ENCODE peak calls at places on chromosomes 2 and 18, in four cellular contexts. H is K562, I is GM12891, W is GM12878. R is an unnamed sample.
A peak's percentile ranks its signal among the peaks of the same experiment; 100 is the strongest.

GRCh38 chr2:57022496-57022895 is 838.7 kb downstream of the CCDC85A start:
- DNase-seq in H (no peak), I (no peak), W (no peak), R (no peak)

GRCh38 chr2:170739048-170739447 is 23.9 kb downstream of the SP5 start:
- DNase-seq in H (no peak), I (no peak), W (no peak), R (no peak)

GRCh38 chr2:240961878-240962277 is 36.5 kb upstream of the SNED1 start:
- DNase-seq in H (no peak), I (no peak), W (no peak), R (no peak)

GRCh38 chr2:19819097-19820065 is 82.4 kb downstream of the TTC32 start:
- DNase-seq in H (no peak), I (no peak), W (no peak), R (no peak)

GRCh38 chr2:231278868-231279267 is 80.4 kb downstream of the ARMC9 start:
- DNase-seq in H (no peak), I (no peak), W (no peak), R (no peak)

GRCh38 chr2:182302174-182302573 is 124.7 kb downstream of the PDE1A start:
- DNase-seq in H (no peak), I (no peak), W (no peak), R (no peak)

GRCh38 chr2:145423809-145424208 is 903.9 kb upstream of the ZEB2 start:
- DNase-seq in H (no peak), I (no peak), W (no peak), R (no peak)

GRCh38 chr2:217049376-217049775 is 189.5 kb upstream of the TNP1 start:
- DNase-seq in H (no peak), I (no peak), W (no peak), R (no peak)

GRCh38 chr2:216635171-216635570 is 2.0 kb downstream of the IGFBP2 start:
- DNase-seq in H (no peak), I (no peak), W (no peak), R (no peak)

GRCh38 chr2:38315707-38316333 is 61.3 kb downstream of the ATL2 start:
- DNase-seq in H (peak; percentile 34), I (peak; percentile 15), W (peak; percentile 11), R (peak; percentile 18)

GRCh38 chr2:121999273-121999672 is 243.8 kb downstream of the TSN start:
- DNase-seq in H (peak; percentile 23), I (no peak), W (no peak), R (no peak)

GRCh38 chr2:9288681-9289338 is 82.2 kb downstream of the ASAP2 start:
- DNase-seq in H (no peak), I (no peak), W (no peak), R (no peak)

GRCh38 chr2:44954902-44955592 is 13.5 kb downstream of the SIX3 start:
- DNase-seq in H (no peak), I (no peak), W (no peak), R (no peak)

GRCh38 chr2:72895759-72896281 is 8.6 kb downstream of the SPR start:
- DNase-seq in H (no peak), I (no peak), W (no peak), R (no peak)

GRCh38 chr2:68784849-68785248 is 50.2 kb downstream of the ARHGAP25 start:
- DNase-seq in H (no peak), I (no peak), W (no peak), R (no peak)

GRCh38 chr2:56170536-56170935 is 13.3 kb upstream of the CCDC85A start:
- DNase-seq in H (no peak), I (no peak), W (no peak), R (no peak)

GRCh38 chr2:137173514-137173913 is 408.2 kb downstream of the THSD7B start:
- DNase-seq in H (no peak), I (no peak), W (peak; percentile 58), R (no peak)

GRCh38 chr2:8998418-8998817 is 5.1 kb downstream of the MBOAT2 start:
- DNase-seq in H (peak; percentile 71), I (no peak), W (no peak), R (no peak)

GRCh38 chr18:6487027-6487426 is 72.3 kb upstream of the L3MBTL4 start:
- DNase-seq in H (no peak), I (no peak), W (no peak), R (no peak)

GRCh38 chr2:95377216-95377530 is 25.3 kb upstream of the FAHD2A start:
- DNase-seq in H (no peak), I (no peak), W (no peak), R (no peak)
- TF ChIP-seq SPI1 in H (no peak), I (no peak), W (no peak), R (no peak)

DNA sequence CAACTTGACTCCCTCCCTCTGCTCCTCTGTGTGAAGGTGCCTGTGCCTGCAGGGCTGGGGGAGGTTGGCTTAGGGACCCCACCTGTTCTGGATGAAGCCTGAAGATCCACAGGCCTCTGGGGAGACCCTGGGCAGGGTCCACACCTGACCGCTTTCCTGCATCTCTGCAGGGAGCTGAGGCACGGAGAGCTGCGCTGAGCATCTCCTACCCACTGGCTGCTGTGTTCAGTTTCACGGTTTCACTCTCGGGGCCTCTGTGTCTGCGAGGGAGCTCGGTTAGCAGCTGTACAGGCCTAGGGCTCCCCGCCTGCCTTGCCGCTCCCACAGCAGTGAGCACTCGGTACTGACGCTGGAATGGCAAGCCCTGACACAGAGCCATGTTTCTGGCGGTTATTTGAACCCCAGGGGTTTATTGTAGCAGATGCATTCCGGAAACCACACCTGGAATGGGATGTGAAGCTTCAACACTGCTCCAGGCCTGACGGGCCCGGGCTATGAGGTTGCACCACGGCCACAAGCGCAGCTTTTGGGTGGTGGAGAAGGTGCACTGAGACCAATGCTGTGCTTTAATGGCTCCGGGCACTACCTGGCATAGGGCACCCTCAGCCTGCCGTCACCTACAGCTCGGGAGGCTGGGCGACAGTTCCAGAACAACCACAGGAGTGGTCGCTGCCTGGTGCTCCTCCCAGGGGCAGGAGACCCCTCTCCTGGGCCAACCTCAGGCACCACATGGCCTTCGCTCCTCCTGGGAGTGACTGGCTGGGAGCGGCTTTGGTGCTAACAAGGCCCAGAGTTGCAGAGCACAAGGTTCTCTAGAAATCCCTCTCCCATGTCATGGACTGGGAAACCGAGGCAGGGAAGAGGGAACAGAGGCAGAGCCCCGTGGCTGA is 257.9 kb downstream of the NDUFA10 start:
- DNase-seq in H (no peak), I (no peak), W (no peak), R (no peak)
- TF ChIP-seq SPI1 in H (no peak), I (no peak), W (no peak), R (no peak)

GRCh38 chr2:101794141-101794540 is 96.6 kb downstream of the MAP4K4 start:
- DNase-seq in H (no peak), I (no peak), W (no peak), R (no peak)
- TF ChIP-seq SPI1 in H (no peak), I (no peak), W (no peak), R (no peak)

DNA sequence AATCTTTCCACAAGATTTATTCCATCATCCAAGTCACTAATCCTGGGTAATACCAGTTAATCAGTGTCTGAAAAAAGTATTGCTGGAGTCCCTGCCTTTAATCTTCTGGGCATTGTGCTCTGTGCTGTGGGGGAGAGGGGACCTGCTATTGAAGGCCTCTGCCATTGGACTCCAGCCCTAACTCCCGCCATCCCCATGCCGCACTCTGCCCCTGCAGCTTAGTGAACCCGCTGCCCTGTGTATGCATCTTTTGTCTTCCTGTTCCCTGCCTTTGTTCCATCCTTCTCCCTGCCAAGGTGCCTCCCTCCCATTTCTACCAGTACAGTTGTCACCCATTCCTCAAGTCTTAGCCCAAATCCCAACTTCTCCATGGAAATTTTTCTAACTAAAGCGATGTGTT is 113.8 kb upstream of the EPAS1 start:
- DNase-seq in H (no peak), I (no peak), W (no peak), R (no peak)
- TF ChIP-seq SPI1 in H (no peak), I (no peak), W (no peak), R (no peak)

GRCh38 chr2:74532222-74532621 is 2.5 kb downstream of the HTRA2 start:
- DNase-seq in H (no peak), I (no peak), W (no peak), R (no peak)
- TF ChIP-seq SPI1 in H (no peak), I (no peak), W (no peak), R (no peak)

R was measured in HL-60.